ENCODE peak calls at places on chromosomes 5 and 9, in six cellular contexts. One of them, this sample, is unnamed.

GRCh38 chr5:158880514-158881001 is 219.2 kb downstream of the EBF1 start:
- DNase-seq in body of pancreas: no peak
- DNase-seq in Peyer's patch: no peak
- DNase-seq in thyroid gland: no peak
- DNase-seq in heart left ventricle: no peak
- DNase-seq in IMR-90: no peak
- DNase-seq in this sample: no peak

GRCh38 chr5:174514325-174514724 is 210.1 kb upstream of the MSX2 start:
- DNase-seq in body of pancreas: no peak
- DNase-seq in Peyer's patch: no peak
- DNase-seq in thyroid gland: no peak
- DNase-seq in heart left ventricle: no peak
- DNase-seq in IMR-90: no peak
- DNase-seq in this sample: no peak

GRCh38 chr5:103428923-103429322 is 133.7 kb downstream of the NUDT12 start:
- DNase-seq in body of pancreas: no peak
- DNase-seq in Peyer's patch: no peak
- DNase-seq in thyroid gland: no peak
- DNase-seq in heart left ventricle: no peak
- DNase-seq in IMR-90: no peak
- DNase-seq in this sample: no peak

GRCh38 chr9:15606667-15607472 is 54.0 kb downstream of the CCDC171 start:
- DNase-seq in body of pancreas: no peak
- DNase-seq in Peyer's patch: no peak
- DNase-seq in thyroid gland: no peak
- DNase-seq in heart left ventricle: no peak
- DNase-seq in IMR-90: peak; percentile 35
- DNase-seq in this sample: no peak

GRCh38 chr5:69231851-69232250 is 2.8 kb upstream of the CDK7 start:
- DNase-seq in body of pancreas: no peak
- DNase-seq in Peyer's patch: no peak
- DNase-seq in thyroid gland: no peak
- DNase-seq in heart left ventricle: no peak
- DNase-seq in IMR-90: no peak
- DNase-seq in this sample: no peak

GRCh38 chr9:127754099-127754760 is 19.1 kb upstream of the TOR2A start:
- DNase-seq in body of pancreas: no peak
- DNase-seq in Peyer's patch: no peak
- DNase-seq in thyroid gland: no peak
- DNase-seq in heart left ventricle: no peak
- DNase-seq in IMR-90: no peak
- DNase-seq in this sample: no peak

GRCh38 chr5:175542232-175542965 is 64.0 kb downstream of the SFXN1 start:
- DNase-seq in body of pancreas: peak; percentile 18
- DNase-seq in Peyer's patch: no peak
- DNase-seq in thyroid gland: no peak
- DNase-seq in heart left ventricle: no peak
- DNase-seq in IMR-90: no peak
- DNase-seq in this sample: no peak

GRCh38 chr9:97943308-97943855 is 5.4 kb upstream of the HEMGN start:
- DNase-seq in body of pancreas: no peak
- DNase-seq in Peyer's patch: no peak
- DNase-seq in thyroid gland: no peak
- DNase-seq in heart left ventricle: no peak
- DNase-seq in IMR-90: no peak
- DNase-seq in this sample: no peak

GRCh38 chr9:82797539-82797938 is 265.4 kb downstream of the RASEF start:
- DNase-seq in body of pancreas: peak; percentile 39
- DNase-seq in Peyer's patch: no peak
- DNase-seq in thyroid gland: peak; percentile 79
- DNase-seq in heart left ventricle: peak; percentile 75
- DNase-seq in IMR-90: no peak
- DNase-seq in this sample: no peak

GRCh38 chr5:658103-658502 is 35.0 kb downstream of the TPPP start:
- DNase-seq in body of pancreas: no peak
- DNase-seq in Peyer's patch: no peak
- DNase-seq in thyroid gland: no peak
- DNase-seq in heart left ventricle: peak; percentile 28
- DNase-seq in IMR-90: no peak
- DNase-seq in this sample: no peak

GRCh38 chr9:121946465-121946864 is 146.6 kb downstream of the TTLL11 start:
- DNase-seq in body of pancreas: no peak
- DNase-seq in Peyer's patch: peak; percentile 52
- DNase-seq in thyroid gland: no peak
- DNase-seq in heart left ventricle: no peak
- DNase-seq in IMR-90: no peak
- DNase-seq in this sample: no peak

GRCh38 chr9:121949364-121949763 is 143.7 kb downstream of the TTLL11 start:
- DNase-seq in body of pancreas: no peak
- DNase-seq in Peyer's patch: no peak
- DNase-seq in thyroid gland: no peak
- DNase-seq in heart left ventricle: no peak
- DNase-seq in IMR-90: no peak
- DNase-seq in this sample: no peak

GRCh38 chr9:121949766-121950165 is 143.3 kb downstream of the TTLL11 start:
- DNase-seq in body of pancreas: no peak
- DNase-seq in Peyer's patch: no peak
- DNase-seq in thyroid gland: no peak
- DNase-seq in heart left ventricle: no peak
- DNase-seq in IMR-90: no peak
- DNase-seq in this sample: no peak

GRCh38 chr9:121945849-121946248 is 147.3 kb downstream of the TTLL11 start:
- DNase-seq in body of pancreas: no peak
- DNase-seq in Peyer's patch: no peak
- DNase-seq in thyroid gland: peak; percentile 43
- DNase-seq in heart left ventricle: no peak
- DNase-seq in IMR-90: peak; percentile 47
- DNase-seq in this sample: no peak

GRCh38 chr9:121947683-121948300 is 145.3 kb downstream of the TTLL11 start:
- DNase-seq in body of pancreas: no peak
- DNase-seq in Peyer's patch: no peak
- DNase-seq in thyroid gland: no peak
- DNase-seq in heart left ventricle: no peak
- DNase-seq in IMR-90: no peak
- DNase-seq in this sample: no peak
- H3K4me1 ChIP-seq in body of pancreas: no peaks in the 10 kb centered on the region
- H3K4me1 ChIP-seq in Peyer's patch: no peaks in the 10 kb centered on the region
- H3K4me1 ChIP-seq in thyroid gland: peaks cover 7% of the 10 kb centered on the region
- H3K4me1 ChIP-seq in heart left ventricle: no peaks in the 10 kb centered on the region
- H3K4me1 ChIP-seq in IMR-90: peaks cover 11% of the 10 kb centered on the region
- H3K4me1 ChIP-seq in this sample: no peaks in the 10 kb centered on the region

GRCh38 chr5:2126512-2126911 is 243.8 kb upstream of the IRX4 start:
- DNase-seq in body of pancreas: no peak
- DNase-seq in Peyer's patch: no peak
- DNase-seq in thyroid gland: no peak
- DNase-seq in heart left ventricle: no peak
- DNase-seq in IMR-90: no peak
- DNase-seq in this sample: no peak
- TF ChIP-seq POLR2A in body of pancreas: no peak
- TF ChIP-seq POLR2A in Peyer's patch: no peak
- TF ChIP-seq POLR2A in thyroid gland: no peak
- TF ChIP-seq POLR2A in heart left ventricle: no peak
- TF ChIP-seq POLR2A in IMR-90: no peak
- TF ChIP-seq POLR2A in this sample: no peak

GRCh38 chr5:111241696-111242095 is 17.5 kb downstream of the CAMK4 start:
- DNase-seq in body of pancreas: no peak
- DNase-seq in Peyer's patch: no peak
- DNase-seq in thyroid gland: no peak
- DNase-seq in heart left ventricle: no peak
- DNase-seq in IMR-90: no peak
- DNase-seq in this sample: no peak

GRCh38 chr5:111235635-111236034 is 11.5 kb downstream of the CAMK4 start:
- DNase-seq in body of pancreas: no peak
- DNase-seq in Peyer's patch: no peak
- DNase-seq in thyroid gland: no peak
- DNase-seq in heart left ventricle: no peak
- DNase-seq in IMR-90: no peak
- DNase-seq in this sample: no peak

GRCh38 chr5:111236995-111237394 is 12.8 kb downstream of the CAMK4 start:
- DNase-seq in body of pancreas: no peak
- DNase-seq in Peyer's patch: no peak
- DNase-seq in thyroid gland: no peak
- DNase-seq in heart left ventricle: no peak
- DNase-seq in IMR-90: no peak
- DNase-seq in this sample: no peak

GRCh38 chr5:111237470-111237869 is 13.3 kb downstream of the CAMK4 start:
- DNase-seq in body of pancreas: no peak
- DNase-seq in Peyer's patch: no peak
- DNase-seq in thyroid gland: no peak
- DNase-seq in heart left ventricle: no peak
- DNase-seq in IMR-90: peak; percentile 19
- DNase-seq in this sample: no peak

DNA sequence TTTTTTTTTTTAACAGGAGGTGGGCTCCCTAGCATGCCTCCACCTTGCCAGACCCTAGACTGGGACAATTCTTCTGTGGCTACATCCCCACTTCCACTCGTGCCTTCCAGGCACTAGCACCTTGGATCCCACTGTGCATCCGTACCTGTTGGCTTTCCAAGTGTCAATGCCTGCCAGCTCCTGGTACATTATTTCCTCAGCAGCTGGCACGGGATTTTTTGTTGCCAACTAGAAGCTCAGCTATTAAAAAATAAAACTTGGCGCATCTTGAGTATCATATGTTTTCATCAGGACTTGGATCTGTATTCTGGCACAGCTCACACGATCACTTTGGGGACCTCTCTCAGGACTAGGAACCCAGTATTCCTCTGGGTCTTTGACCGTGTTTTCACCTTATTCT is 14.6 kb downstream of the CAMK4 start:
- DNase-seq in body of pancreas: no peak
- DNase-seq in Peyer's patch: no peak
- DNase-seq in thyroid gland: no peak
- DNase-seq in heart left ventricle: no peak
- DNase-seq in IMR-90: no peak
- DNase-seq in this sample: no peak
- H3K4me1 ChIP-seq in body of pancreas: no peaks in the 10 kb centered on the region
- H3K4me1 ChIP-seq in Peyer's patch: no peaks in the 10 kb centered on the region
- H3K4me1 ChIP-seq in thyroid gland: no peaks in the 10 kb centered on the region
- H3K4me1 ChIP-seq in heart left ventricle: no peaks in the 10 kb centered on the region
- H3K4me1 ChIP-seq in IMR-90: peaks cover 6% of the 10 kb centered on the region
- H3K4me1 ChIP-seq in this sample: no peaks in the 10 kb centered on the region

DNA sequence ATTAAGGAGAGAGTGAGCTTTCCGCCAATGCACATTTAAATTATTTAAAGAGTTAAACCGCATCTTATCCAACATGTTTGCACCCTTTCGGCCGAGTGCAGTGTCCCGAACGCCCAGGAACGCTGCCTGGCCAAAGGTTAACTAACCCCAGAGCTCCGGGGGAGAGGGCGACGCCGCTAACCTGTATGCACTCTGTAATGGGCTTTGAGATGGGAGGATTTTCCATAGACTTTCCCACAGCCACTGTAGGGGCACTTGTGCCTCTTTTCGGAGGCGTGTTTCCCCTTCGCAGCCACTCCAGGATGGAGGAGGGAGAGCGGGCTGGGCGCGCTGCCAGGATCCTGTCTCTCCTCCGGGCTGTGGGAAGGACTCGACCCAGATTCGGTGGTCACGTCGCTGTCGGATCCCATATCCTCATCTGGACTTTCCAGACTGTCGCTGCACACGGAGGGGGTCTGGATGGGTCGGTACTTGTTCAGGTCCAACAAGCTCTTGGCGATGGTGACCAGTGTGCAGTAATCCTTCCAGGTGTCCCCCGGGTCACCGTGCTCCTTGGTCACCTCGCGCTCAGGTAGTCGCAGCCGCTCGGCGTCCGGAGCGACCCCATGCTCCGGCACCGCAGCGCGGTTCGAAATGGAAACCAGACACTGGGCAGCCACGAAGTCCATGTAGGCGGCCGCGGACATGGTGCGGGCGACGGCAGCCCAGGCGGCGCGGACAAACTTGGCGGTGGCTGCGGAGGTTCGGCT is 1.6 kb downstream of the KLF9 start:
- DNase-seq in body of pancreas: peak; percentile 91
- DNase-seq in Peyer's patch: peak; percentile 84
- DNase-seq in thyroid gland: peak; percentile 95
- DNase-seq in heart left ventricle: peak; percentile 96
- DNase-seq in IMR-90: peak; percentile 79
- DNase-seq in this sample: peak; percentile 62
- TF ChIP-seq POLR2A in body of pancreas: no peak
- TF ChIP-seq POLR2A in Peyer's patch: peak; percentile 44
- TF ChIP-seq POLR2A in thyroid gland: no peak
- TF ChIP-seq POLR2A in heart left ventricle: no peak
- TF ChIP-seq POLR2A in IMR-90: peak; percentile 76
- TF ChIP-seq POLR2A in this sample: no peak

GRCh38 chr9:113516840-113517577 is 53.5 kb downstream of the RGS3 start:
- DNase-seq in body of pancreas: no peak
- DNase-seq in Peyer's patch: peak; percentile 85
- DNase-seq in thyroid gland: peak; percentile 82
- DNase-seq in heart left ventricle: no peak
- DNase-seq in IMR-90: peak; percentile 39
- DNase-seq in this sample: no peak
- H3K4me1 ChIP-seq in body of pancreas: peaks cover 22% of the 10 kb centered on the region
- H3K4me1 ChIP-seq in Peyer's patch: peaks cover 4% of the 10 kb centered on the region
- H3K4me1 ChIP-seq in thyroid gland: peaks cover 20% of the 10 kb centered on the region
- H3K4me1 ChIP-seq in heart left ventricle: peaks cover 19% of the 10 kb centered on the region
- H3K4me1 ChIP-seq in IMR-90: peaks cover 18% of the 10 kb centered on the region
- H3K4me1 ChIP-seq in this sample: no peaks in the 10 kb centered on the region

GRCh38 chr5:177307544-177308363 is 3.9 kb downstream of the MXD3 start:
- DNase-seq in body of pancreas: peak; percentile 87
- DNase-seq in Peyer's patch: no peak
- DNase-seq in thyroid gland: no peak
- DNase-seq in heart left ventricle: no peak
- DNase-seq in IMR-90: no peak
- DNase-seq in this sample: no peak
- TF ChIP-seq POLR2A in body of pancreas: no peak
- TF ChIP-seq POLR2A in Peyer's patch: no peak
- TF ChIP-seq POLR2A in thyroid gland: no peak
- TF ChIP-seq POLR2A in heart left ventricle: no peak
- TF ChIP-seq POLR2A in IMR-90: no peak
- TF ChIP-seq POLR2A in this sample: no peak

DNA sequence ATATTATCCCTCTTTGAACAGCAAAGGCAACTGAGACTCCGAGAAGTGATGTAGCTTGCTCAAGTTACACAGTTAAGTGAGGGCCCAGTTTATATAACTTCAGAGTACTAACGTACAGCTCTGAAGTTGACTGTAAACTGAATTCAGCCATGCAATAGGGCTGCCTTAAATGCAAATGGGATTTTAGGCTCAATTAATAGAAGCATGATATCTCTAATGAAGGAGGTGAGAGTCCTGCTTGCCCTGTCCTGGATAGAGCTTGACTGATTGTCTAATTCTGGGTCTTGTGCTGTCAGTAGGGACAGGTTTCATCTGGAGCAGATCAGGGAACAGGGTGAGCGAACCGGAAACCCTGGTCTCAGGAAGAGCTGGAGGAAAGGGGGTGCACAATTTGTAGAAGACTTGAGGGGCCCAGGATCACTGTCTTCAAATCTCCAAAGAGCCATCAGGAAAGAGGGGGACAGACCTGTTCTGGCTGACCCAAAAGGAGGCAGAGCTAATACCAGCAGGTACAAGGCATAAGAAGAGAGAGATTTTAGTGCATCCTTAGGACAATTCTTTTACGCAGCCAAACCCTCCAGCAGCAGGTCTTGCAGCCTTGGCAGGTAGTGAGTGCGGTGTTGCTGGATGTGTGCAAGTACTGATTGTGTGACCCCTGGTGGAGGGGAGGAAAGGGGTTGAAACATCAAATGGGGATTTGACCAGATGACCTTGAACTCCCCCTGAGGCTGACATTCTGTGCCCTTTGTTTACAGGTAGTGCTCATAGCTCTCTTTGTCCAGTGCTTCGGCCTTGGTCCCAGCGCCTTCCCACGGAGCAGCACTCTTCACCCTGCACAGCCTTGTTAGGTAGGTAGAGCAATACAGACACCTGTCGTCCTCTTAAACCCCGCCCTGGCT is 13.0 kb downstream of the GSN start:
- DNase-seq in body of pancreas: no peak
- DNase-seq in Peyer's patch: no peak
- DNase-seq in thyroid gland: no peak
- DNase-seq in heart left ventricle: no peak
- DNase-seq in IMR-90: no peak
- DNase-seq in this sample: no peak
- H3K4me1 ChIP-seq in body of pancreas: peaks cover 55% of the 10 kb centered on the region
- H3K4me1 ChIP-seq in Peyer's patch: peaks cover 11% of the 10 kb centered on the region
- H3K4me1 ChIP-seq in thyroid gland: peaks cover 59% of the 10 kb centered on the region
- H3K4me1 ChIP-seq in heart left ventricle: peaks cover 87% of the 10 kb centered on the region
- H3K4me1 ChIP-seq in IMR-90: peaks cover 50% of the 10 kb centered on the region
- H3K4me1 ChIP-seq in this sample: peaks cover 98% of the 10 kb centered on the region